ENCODE peak calls at places on chromosomes 6 and 20, in four cellular contexts. J is IMR-90, E is H9, X is H1. Y is an unnamed sample.

GRCh38 chr20:60271597-60271996 is 313.4 kb downstream of the CDH26 start:
- DNase-seq in E (no peak), X (no peak), J (peak; percentile 12), Y (peak; percentile 52)

GRCh38 chr6:129525055-129525454 is 184.9 kb downstream of the ARHGAP18 start:
- DNase-seq in X (no peak), J (peak; percentile 70), E (no peak), Y (no peak)

GRCh38 chr6:95614094-95614493 is 36.8 kb downstream of the MANEA start:
- DNase-seq in E (no peak), J (peak; percentile 36), X (no peak), Y (no peak)

GRCh38 chr20:63955281-63955845 is 853 bp downstream of the UCKL1 start:
- DNase-seq in E (no peak), J (no peak), X (no peak), Y (peak; percentile 40)

GRCh38 chr20:32764000-32764960 is 2.1 kb downstream of the DNMT3B start:
- DNase-seq in X (peak; percentile 89), E (peak; percentile 92), J (no peak), Y (peak; percentile 97)

GRCh38 chr20:1134355-1134754 is 16.0 kb downstream of the PSMF1 start:
- DNase-seq in J (no peak), X (no peak), E (no peak), Y (no peak)

GRCh38 chr6:71287038-71287437 is 1.6 kb upstream of the OGFRL1 start:
- DNase-seq in J (peak; percentile 11), E (no peak), X (no peak), Y (no peak)

GRCh38 chr6:44617416-44617815 is 229.9 kb downstream of the CDC5L start:
- DNase-seq in J (no peak), E (no peak), X (no peak), Y (no peak)

GRCh38 chr6:74741608-74742007 is 464.2 kb downstream of the COL12A1 start:
- DNase-seq in X (no peak), J (no peak), E (no peak), Y (no peak)

GRCh38 chr6:54990001-54990400 is 143.4 kb downstream of the FAM83B start:
- DNase-seq in E (no peak), J (peak; percentile 43), X (no peak), Y (no peak)

GRCh38 chr6:169288591-169288990 is 34.9 kb upstream of the THBS2 start:
- DNase-seq in E (no peak), X (no peak), J (peak; percentile 35), Y (no peak)

GRCh38 chr20:64101731-64102621 is 5.4 kb downstream of the NPBWR2 start:
- DNase-seq in J (no peak), X (no peak), E (peak; percentile 74), Y (peak; percentile 48)

GRCh38 chr6:131979515-131980337 is 28.6 kb upstream of the CCN2 start:
- DNase-seq in X (no peak), J (peak; percentile 97), E (no peak), Y (no peak)

GRCh38 chr20:61454053-61454452 is 202.0 kb downstream of the CDH4 start:
- DNase-seq in X (no peak), J (peak; percentile 25), E (no peak), Y (no peak)

GRCh38 chr6:64220776-64221175 is 585.2 kb downstream of the PHF3 start:
- DNase-seq in X (no peak), J (peak; percentile 42), E (no peak), Y (no peak)

GRCh38 chr6:72421387-72421786 is 200.5 kb upstream of the KCNQ5 start:
- DNase-seq in X (no peak), J (no peak), E (no peak), Y (no peak)

GRCh38 chr6:21679761-21680265 is 86.3 kb downstream of the SOX4 start:
- DNase-seq in E (no peak), J (peak; percentile 88), X (no peak), Y (peak; percentile 79)

GRCh38 chr6:116922853-116923548 is 46.0 kb downstream of the RFX6 start:
- DNase-seq in E (no peak), J (no peak), X (no peak), Y (no peak)

GRCh38 chr20:41480054-41480770 is 113.6 kb upstream of the EMILIN3 start:
- DNase-seq in J (no peak), X (no peak), E (no peak), Y (no peak)

GRCh38 chr6:116136933-116137340 is 11.0 kb upstream of the COL10A1 start:
- DNase-seq in J (no peak), E (no peak), X (no peak), Y (no peak)

GRCh38 chr6:35034411-35035171 is 106.5 kb downstream of the TCP11 start:
- DNase-seq in E (peak; percentile 26), X (no peak), J (no peak), Y (peak; percentile 49)

GRCh38 chr6:31836036-31836675 is 8.6 kb downstream of the HSPA1B start:
- DNase-seq in J (peak; percentile 13), X (no peak), E (no peak), Y (no peak)

GRCh38 chr20:20373046-20373706 is 5.3 kb downstream of the INSM1 start:
- DNase-seq in E (no peak), J (peak; percentile 26), X (no peak), Y (no peak)

GRCh38 chr20:699811-700338 is 24.3 kb upstream of the SCRT2 start:
- DNase-seq in J (no peak), E (peak; percentile 74), X (no peak), Y (peak; percentile 84)

GRCh38 chr20:24443436-24443835 is 26.0 kb upstream of the SYNDIG1 start:
- DNase-seq in X (peak; percentile 73), J (no peak), E (peak; percentile 88), Y (peak; percentile 77)

GRCh38 chr6:117494694-117495318 is 12.3 kb downstream of the DCBLD1 start:
- DNase-seq in E (no peak), J (no peak), X (no peak), Y (no peak)

GRCh38 chr6:445571-446417 is 54.2 kb downstream of the IRF4 start:
- DNase-seq in E (peak; percentile 17), J (no peak), X (no peak), Y (no peak)

GRCh38 chr20:11305406-11305805 is 612.3 kb upstream of the BTBD3 start:
- DNase-seq in J (peak; percentile 5), E (peak; percentile 35), X (no peak), Y (peak; percentile 29)

GRCh38 chr6:157229219-157229607 is 94.1 kb downstream of the TMEM242 start:
- DNase-seq in E (no peak), X (no peak), J (no peak), Y (no peak)

GRCh38 chr6:157228421-157229218 is 94.7 kb downstream of the TMEM242 start:
- DNase-seq in X (no peak), E (no peak), J (no peak), Y (peak; percentile 32)

GRCh38 chr6:157230971-157231370 is 92.3 kb downstream of the TMEM242 start:
- DNase-seq in J (no peak), E (no peak), X (no peak), Y (no peak)

GRCh38 chr6:157227202-157228166 is 95.8 kb downstream of the TMEM242 start:
- DNase-seq in X (no peak), J (no peak), E (no peak), Y (peak; percentile 33)

DNA sequence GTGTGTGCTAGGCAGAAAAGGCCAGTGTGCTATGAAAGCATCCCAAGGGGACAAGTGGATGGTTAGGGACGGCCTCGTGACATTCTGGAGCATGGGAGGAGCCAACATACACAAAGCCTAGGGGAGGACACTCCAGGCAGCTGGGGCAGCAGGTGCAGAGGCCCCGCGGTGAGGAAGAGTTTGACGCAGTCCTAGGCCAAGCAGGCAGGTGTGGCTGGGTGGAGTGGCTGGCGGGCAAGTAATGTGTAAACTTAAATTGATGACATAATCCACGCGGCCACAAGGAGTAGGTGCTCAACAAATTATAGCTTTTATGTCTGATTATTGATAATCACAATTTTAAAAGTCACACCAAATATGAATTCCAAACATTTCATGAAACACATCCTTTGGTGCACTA is 93.6 kb downstream of the TMEM242 start:
- DNase-seq in E (no peak), X (no peak), J (no peak), Y (no peak)
- H3K18ac ChIP-seq in E (no peak overlapping the region), X (no peak overlapping the region), J (no peak overlapping the region), Y (no peak overlapping the region)

DNA sequence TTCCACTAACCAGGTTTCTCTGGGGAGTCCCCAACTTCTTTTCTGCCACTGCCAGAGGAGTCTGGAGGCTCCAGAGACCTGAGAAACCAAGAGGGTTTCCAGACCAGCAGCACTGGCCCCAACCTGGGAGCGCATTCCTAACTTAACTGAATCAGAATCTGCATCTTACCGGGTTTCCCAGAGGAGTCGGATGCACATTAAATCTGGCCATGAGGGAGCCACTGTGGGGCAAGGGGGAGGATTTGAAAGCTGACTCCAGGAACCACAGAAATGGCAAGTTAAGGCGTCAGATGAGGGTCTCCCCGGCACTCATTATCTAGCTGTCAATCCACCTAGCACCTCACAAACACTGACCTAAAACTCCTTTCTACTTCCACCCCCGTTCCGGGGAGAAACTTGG is 36.5 kb downstream of the GTF2H5 start:
- DNase-seq in E (no peak), X (no peak), J (no peak), Y (no peak)
- H3K56ac ChIP-seq in E (no peak overlapping the region), X (no peak overlapping the region), J (no peak overlapping the region), Y (no peak overlapping the region)

DNA sequence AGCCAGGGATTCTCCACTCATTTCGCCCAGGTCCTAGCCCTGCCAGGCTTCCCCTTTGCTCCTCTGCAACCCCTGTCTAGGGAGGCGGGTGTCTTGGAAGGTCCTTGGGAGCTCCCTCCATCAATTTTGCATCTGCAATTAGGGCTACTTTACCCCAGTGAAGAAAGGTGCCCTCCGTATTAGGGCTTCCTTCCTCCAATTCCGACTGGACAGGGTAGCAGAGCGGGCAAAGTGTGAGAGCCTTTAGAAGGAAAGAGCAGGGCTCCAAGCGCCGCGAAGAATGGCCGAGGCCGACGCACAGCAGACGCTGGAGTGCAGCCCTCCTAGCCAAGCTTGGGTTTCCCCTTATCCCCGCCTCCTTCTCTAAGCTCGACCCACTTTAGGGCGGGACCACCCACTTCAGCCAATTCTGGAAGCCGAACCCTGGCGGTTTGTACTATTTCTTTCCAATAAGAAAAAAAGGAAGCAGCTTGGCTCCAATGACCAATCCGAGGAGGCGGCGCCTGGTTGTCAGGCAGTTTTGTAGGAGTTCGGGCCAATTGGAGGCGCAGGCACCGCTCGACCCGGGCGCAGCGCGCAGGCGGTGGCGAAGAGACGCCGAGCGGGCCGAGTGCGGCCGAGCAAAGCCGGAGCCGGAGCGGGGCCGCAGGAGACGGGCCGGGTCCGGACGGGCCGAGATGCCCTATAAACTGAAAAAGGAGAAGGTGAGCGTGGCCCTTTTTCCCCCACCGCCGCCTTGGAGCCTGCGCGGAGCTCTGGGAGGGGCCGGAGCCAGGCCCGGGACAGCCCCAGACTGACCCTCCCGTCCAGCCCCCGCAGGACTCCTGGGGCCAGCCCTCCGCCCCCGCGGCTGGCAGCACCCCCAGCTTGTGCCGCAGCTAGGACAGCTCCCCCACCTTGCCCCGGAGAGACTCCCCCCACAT is at the start of gene PPP2R5D:
- DNase-seq in E (peak; percentile 99), X (peak; percentile 95), J (peak; percentile 99), Y (peak; percentile 100)
- H3K18ac ChIP-seq in E (peak within 1 kb of the TSS; percentile 73), X (peak within 1 kb of the TSS; percentile 95), J (peak within 1 kb of the TSS; percentile 58), Y (peak within 1 kb of the TSS; percentile 62)

GRCh38 chr6:39793528-39793927 is 1.4 kb downstream of the DAAM2 start:
- DNase-seq in J (no peak), X (no peak), E (no peak), Y (no peak)
- H3K56ac ChIP-seq in J (no peak overlapping the region), X (no peak overlapping the region), E (no peak overlapping the region), Y (no peak overlapping the region)

GRCh38 chr20:62735331-62735821 is 26.7 kb downstream of the NTSR1 start:
- DNase-seq in X (no peak), E (no peak), J (no peak), Y (no peak)
- H3K18ac ChIP-seq in X (no peak overlapping the region), E (no peak overlapping the region), J (no peak overlapping the region), Y (no peak overlapping the region)